ENCODE peak calls at places on chromosomes 11 and 22, in six cellular contexts. A is lower leg skin, X is uterus, B is IMR-90, S is GM12891, J is ovary. U is an unnamed sample.

GRCh38 chr11:48900131-48900800 is 83.4 kb downstream of the TRIM51G start:
- DNase-seq in A (peak; percentile 73), X (peak; percentile 6), B (no peak), S (no peak), J (peak; percentile 4), U (no peak)

GRCh38 chr11:115739878-115740277 is 235.7 kb upstream of the CADM1 start:
- DNase-seq in A (no peak), X (no peak), B (no peak), S (no peak), J (no peak), U (no peak)

GRCh38 chr11:47523491-47524199 is 29.3 kb downstream of the CELF1 start:
- DNase-seq in A (no peak), X (peak; percentile 40), B (peak; percentile 87), S (no peak), J (no peak), U (peak; percentile 69)

GRCh38 chr11:8311366-8311765 is 47.7 kb upstream of the LMO1 start:
- DNase-seq in A (no peak), X (no peak), B (no peak), S (no peak), J (no peak), U (no peak)

GRCh38 chr22:46660604-46661201 is 40.5 kb downstream of the GRAMD4 start:
- DNase-seq in A (no peak), X (no peak), B (no peak), S (no peak), J (no peak), U (no peak)

GRCh38 chr11:96341237-96342130 is 1.5 kb downstream of the MAML2 start:
- DNase-seq in A (peak; percentile 89), X (peak; percentile 67), B (peak; percentile 56), S (peak; percentile 29), J (peak; percentile 75), U (peak; percentile 41)

GRCh38 chr11:11081786-11082185 is 223.9 kb upstream of the ZBED5 start:
- DNase-seq in A (no peak), X (no peak), B (no peak), S (no peak), J (no peak), U (no peak)

GRCh38 chr11:119751281-119752060 is 22.5 kb upstream of the NECTIN1 start:
- DNase-seq in A (no peak), X (no peak), B (no peak), S (peak; percentile 46), J (no peak), U (no peak)

GRCh38 chr11:28009383-28009782 is 98.6 kb downstream of the KIF18A start:
- DNase-seq in A (no peak), X (no peak), B (peak; percentile 82), S (no peak), J (no peak), U (no peak)

GRCh38 chr11:119306373-119306890 is 10.5 kb downstream of the MCAM start:
- DNase-seq in A (no peak), X (peak; percentile 51), B (peak; percentile 42), S (no peak), J (peak; percentile 55), U (peak; percentile 75)

GRCh38 chr11:61332266-61332822 is 561 bp downstream of the DDB1 start:
- DNase-seq in A (no peak), X (no peak), B (peak; percentile 36), S (no peak), J (no peak), U (no peak)

GRCh38 chr11:116219171-116219635 is 553.6 kb downstream of the BUD13 start:
- DNase-seq in A (peak; percentile 43), X (no peak), B (no peak), S (no peak), J (no peak), U (no peak)

GRCh38 chr11:91446267-91446666 is 778.4 kb upstream of the FAT3 start:
- DNase-seq in A (no peak), X (no peak), B (no peak), S (no peak), J (no peak), U (no peak)

GRCh38 chr11:10584071-10584501 is 15.6 kb upstream of the LYVE1 start:
- DNase-seq in A (no peak), X (peak; percentile 58), B (peak; percentile 75), S (no peak), J (peak; percentile 65), U (peak; percentile 76)

GRCh38 chr22:23199159-23199558 is 18.9 kb downstream of the BCR start:
- DNase-seq in A (no peak), X (no peak), B (peak; percentile 73), S (no peak), J (no peak), U (no peak)

GRCh38 chr11:119727523-119728081 is 1.4 kb downstream of the NECTIN1 start:
- DNase-seq in A (no peak), X (peak; percentile 34), B (no peak), S (peak; percentile 56), J (peak; percentile 44), U (no peak)

GRCh38 chr22:23789121-23789520 is 2.4 kb downstream of the SMARCB1 start:
- DNase-seq in A (no peak), X (no peak), B (no peak), S (no peak), J (no peak), U (no peak)

GRCh38 chr11:119807841-119808240 is 78.8 kb upstream of the NECTIN1 start:
- DNase-seq in A (no peak), X (no peak), B (no peak), S (no peak), J (no peak), U (no peak)

GRCh38 chr11:31817621-31818493 is 6.7 kb upstream of the PAX6 start:
- DNase-seq in A (peak; percentile 76), X (no peak), B (no peak), S (no peak), J (no peak), U (no peak)

GRCh38 chr22:29201722-29202230 is 3.9 kb upstream of the EMID1 start:
- DNase-seq in A (no peak), X (no peak), B (no peak), S (no peak), J (no peak), U (no peak)

GRCh38 chr22:26981520-26981919 is 324.1 kb downstream of the MIAT start:
- DNase-seq in A (no peak), X (peak; percentile 74), B (no peak), S (no peak), J (peak; percentile 50), U (no peak)

GRCh38 chr11:76419896-76420295 is 24.9 kb upstream of the EMSY start:
- DNase-seq in A (no peak), X (no peak), B (no peak), S (peak; percentile 19), J (no peak), U (no peak)

GRCh38 chr11:89125298-89125697 is 52.4 kb upstream of the TYR start:
- DNase-seq in A (no peak), X (no peak), B (no peak), S (no peak), J (no peak), U (no peak)

GRCh38 chr11:95487938-95488337 is 256.9 kb upstream of the SESN3 start:
- DNase-seq in A (no peak), X (no peak), B (no peak), S (no peak), J (no peak), U (no peak)

GRCh38 chr22:19687561-19688300 is 26.6 kb upstream of the SEPTIN5 start:
- DNase-seq in A (no peak), X (no peak), B (no peak), S (no peak), J (no peak), U (no peak)

GRCh38 chr11:93166867-93167266 is 30.9 kb downstream of the SLC36A4 start:
- DNase-seq in A (no peak), X (no peak), B (no peak), S (no peak), J (no peak), U (no peak)

GRCh38 chr11:121070951-121071350 is 30.1 kb upstream of the TECTA start:
- DNase-seq in A (no peak), X (no peak), B (peak; percentile 31), S (no peak), J (no peak), U (no peak)

GRCh38 chr11:114082767-114083181 is 23.3 kb downstream of the ZBTB16 start:
- DNase-seq in A (peak; percentile 87), X (no peak), B (no peak), S (no peak), J (peak; percentile 72), U (peak; percentile 39)

GRCh38 chr11:123158609-123159008 is 36.4 kb downstream of the CLMP start:
- DNase-seq in A (no peak), X (no peak), B (no peak), S (no peak), J (no peak), U (no peak)

GRCh38 chr22:42277988-42278776 is 7.7 kb upstream of the TCF20 start:
- DNase-seq in A (peak; percentile 70), X (no peak), B (no peak), S (no peak), J (no peak), U (no peak)

GRCh38 chr22:30289980-30290313 is 642 bp upstream of the CASTOR1 start:
- DNase-seq in A (no peak), X (no peak), B (no peak), S (no peak), J (no peak), U (no peak)
- TF ChIP-seq POLR2A in A (no peak), X (no peak), B (no peak), S (no peak), J (peak; percentile 16), U (no peak)

DNA sequence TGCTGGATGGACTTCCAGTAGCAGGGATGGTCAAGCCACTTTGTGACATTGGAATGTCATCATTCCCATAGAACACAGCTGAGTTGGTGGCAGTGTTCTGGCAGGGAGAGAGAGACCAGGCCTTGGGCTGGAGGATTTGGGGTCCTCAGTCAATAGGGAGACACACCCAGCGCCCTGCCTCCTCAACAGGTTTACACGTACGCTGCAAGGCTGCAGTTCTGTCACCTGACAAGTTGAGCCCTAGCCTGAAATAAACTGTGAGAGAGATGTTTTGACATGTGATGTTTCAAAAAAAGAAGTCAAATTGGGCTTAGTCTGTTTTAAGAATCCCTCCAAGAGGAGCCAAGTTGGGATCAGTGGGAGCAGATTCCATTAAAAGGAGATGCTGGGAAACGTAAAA is 42.9 kb upstream of the CRYBB3 start:
- DNase-seq in A (no peak), X (no peak), B (no peak), S (no peak), J (no peak), U (no peak)
- TF ChIP-seq POLR2A in A (no peak), X (no peak), B (no peak), S (no peak), J (no peak), U (no peak)

DNA sequence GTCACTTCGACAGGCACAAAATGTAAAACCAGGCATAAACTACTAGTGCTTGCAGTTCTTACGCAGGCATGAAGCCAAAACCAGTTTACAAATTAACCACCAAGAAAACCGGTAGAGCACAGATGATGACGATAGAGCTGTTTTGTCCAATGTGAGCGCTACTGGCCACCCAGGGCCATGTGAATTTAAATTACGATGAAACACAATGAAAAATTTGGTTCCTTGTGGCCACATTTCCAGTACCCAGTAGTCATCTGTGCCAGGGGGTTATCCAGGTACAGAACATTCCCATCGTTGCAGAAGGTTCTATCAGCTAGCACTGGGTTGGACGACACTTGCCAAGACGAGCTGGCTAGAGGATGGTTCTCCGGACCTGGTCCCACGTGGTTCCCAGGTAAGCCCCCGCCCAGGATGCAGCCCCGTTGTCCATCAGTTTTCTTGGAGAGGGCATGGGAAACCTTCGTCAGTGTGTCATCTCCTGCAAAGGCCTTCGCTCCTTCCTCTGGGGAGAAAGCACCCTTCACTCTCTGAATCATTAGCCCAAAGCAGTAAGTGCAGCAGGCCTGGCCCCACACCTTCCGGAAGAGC is 1.1 kb upstream of the CD81 start:
- DNase-seq in A (no peak), X (no peak), B (no peak), S (no peak), J (peak; percentile 32), U (no peak)
- TF ChIP-seq POLR2A in A (no peak), X (no peak), B (no peak), S (no peak), J (no peak), U (no peak)

GRCh38 chr11:65180877-65181568 is 705 bp upstream of the CAPN1 start:
- DNase-seq in A (peak; percentile 92), X (peak; percentile 63), B (peak; percentile 60), S (peak; percentile 83), J (peak; percentile 68), U (peak; percentile 72)
- TF ChIP-seq POLR2A in A (no peak), X (peak; percentile 46), B (no peak), S (no peak), J (no peak), U (peak; percentile 23)

U was measured in adrenal gland.